ENCODE peak calls at places on chromosomes 7 and 10, in five cellular contexts. T, P, O, H and W are unnamed samples.

GRCh38 chr7:158325530-158326381 is 261.9 kb downstream of the PTPRN2 start:
- DNase-seq in T (no peak), O (peak), P (no peak), H (peak), W (peak)

GRCh38 chr7:102991540-102992214 is 78.9 kb downstream of the LRRC17 start:
- DNase-seq in H (peak), O (no peak), T (peak), P (no peak), W (peak)

GRCh38 chr7:41003031-41003925 is 699.6 kb downstream of the INHBA start:
- DNase-seq in H (peak), T (no peak), O (peak), P (no peak), W (no peak)

GRCh38 chr10:34864156-34865075 is 49.3 kb upstream of the PARD3 start:
- DNase-seq in O (no peak), H (no peak), T (no peak), P (no peak), W (no peak)

GRCh38 chr10:35398888-35399287 is 62.6 kb downstream of the CCNY start:
- DNase-seq in T (no peak), H (no peak), P (no peak), O (no peak), W (no peak)

GRCh38 chr10:27513451-27514191 is 9.5 kb downstream of the RAB18 start:
- DNase-seq in T (peak), O (no peak), P (no peak), H (no peak), W (peak)

GRCh38 chr10:24349379-24350110 is 140.6 kb downstream of the KIAA1217 start:
- DNase-seq in O (no peak), T (no peak), P (no peak), H (no peak), W (peak)

GRCh38 chr7:917255-918117 is 37.0 kb downstream of the ADAP1 start:
- DNase-seq in O (no peak), H (no peak), T (no peak), P (no peak), W (no peak)

GRCh38 chr7:116511552-116512523 is 12.3 kb downstream of the CAV2 start:
- DNase-seq in O (no peak), T (peak), P (no peak), H (no peak), W (peak)

GRCh38 chr10:86363184-86363832 is 3.3 kb downstream of the GRID1 start:
- DNase-seq in H (peak), T (no peak), O (peak), P (no peak), W (no peak)

GRCh38 chr10:77702166-77702565 is 64.6 kb upstream of the KCNMA1 start:
- DNase-seq in H (peak), T (peak), P (no peak), O (no peak), W (peak)

GRCh38 chr7:105838273-105839141 is 37.9 kb downstream of the ATXN7L1 start:
- DNase-seq in P (no peak), O (no peak), H (no peak), T (peak), W (no peak)

GRCh38 chr10:119807960-119808697 is 64.5 kb downstream of the MCMBP start:
- DNase-seq in O (no peak), T (peak), H (no peak), P (no peak), W (no peak)

GRCh38 chr10:1643161-1643910 is 94.0 kb downstream of the ADARB2 start:
- DNase-seq in H (peak), O (peak), T (no peak), P (no peak), W (peak)

GRCh38 chr7:22016547-22016946 is 70.8 kb upstream of the CDCA7L start:
- DNase-seq in P (no peak), O (no peak), T (no peak), H (no peak), W (no peak)